ENCODE peak calls at places on chromosomes 3 and 15, in six cellular contexts. P, E, D, B, M and O are unnamed samples.

GRCh38 chr15:25792128-25792527 is 71.0 kb downstream of the ATP10A start:
- DNase-seq in P (no peak), E (no peak), D (no peak), B (no peak), M (no peak), O (no peak)

GRCh38 chr15:27817258-27817657 is 281.9 kb downstream of the OCA2 start:
- DNase-seq in P (no peak), E (no peak), D (no peak), B (no peak), M (no peak), O (no peak)

GRCh38 chr3:195591220-195591619 is 7.5 kb upstream of the APOD start:
- DNase-seq in P (no peak), E (no peak), D (no peak), B (no peak), M (no peak), O (no peak)

GRCh38 chr3:192917508-192918274 is at the start of gene MB21D2:
- DNase-seq in P (peak), E (peak), D (peak), B (peak), M (peak), O (peak)

GRCh38 chr3:23455775-23456174 is 252.6 kb downstream of the UBE2E2 start:
- DNase-seq in P (peak), E (no peak), D (no peak), B (no peak), M (no peak), O (peak)

GRCh38 chr3:55556622-55557531 is 69.8 kb upstream of the WNT5A start:
- DNase-seq in P (peak), E (no peak), D (no peak), B (no peak), M (no peak), O (no peak)

GRCh38 chr3:184193991-184194539 is 8.1 kb downstream of the ABCF3 start:
- DNase-seq in P (no peak), E (no peak), D (no peak), B (no peak), M (no peak), O (no peak)

GRCh38 chr15:52095597-52096262 is 16.8 kb downstream of the BCL2L10 start:
- DNase-seq in P (peak), E (no peak), D (no peak), B (no peak), M (no peak), O (peak)

GRCh38 chr3:132145833-132146232 is 111.0 kb upstream of the CPNE4 start:
- DNase-seq in P (no peak), E (no peak), D (no peak), B (no peak), M (no peak), O (peak)

GRCh38 chr3:197125601-197126000 is 96.0 kb upstream of the MELTF start:
- DNase-seq in P (peak), E (no peak), D (no peak), B (no peak), M (no peak), O (peak)

GRCh38 chr3:155497930-155498647 is 204.6 kb upstream of the STRIT1 start:
- DNase-seq in P (peak), E (peak), D (no peak), B (no peak), M (no peak), O (peak)

GRCh38 chr3:76429536-76430177 is 610.2 kb upstream of the ROBO2 start:
- DNase-seq in P (no peak), E (no peak), D (no peak), B (no peak), M (no peak), O (no peak)